ENCODE peak calls at places on chromosome 1, in four cellular contexts. Q, F, V and Z are unnamed samples. For H3K4me1 and H3K36me3, the result is how much of the 10 kb centered on the place peaks cover.

GRCh38 chr1:17516303-17517214 is 22.9 kb upstream of the ARHGEF10L start:
- DNase-seq in Q (no peak), F (no peak), V (no peak), Z (no peak)

GRCh38 chr1:119204169-119204568 is 63.7 kb upstream of the WARS2 start:
- DNase-seq in Q (no peak), F (no peak), V (no peak), Z (no peak)

GRCh38 chr1:206105612-206106011 is 11.6 kb downstream of the AVPR1B start:
- DNase-seq in Q (no peak), F (no peak), V (no peak), Z (no peak)

GRCh38 chr1:36796101-36796590 is 238.2 kb downstream of the GRIK3 start:
- DNase-seq in Q (no peak), F (no peak), V (no peak), Z (no peak)

GRCh38 chr1:223711173-223711572 is 1.2 kb upstream of the CAPN2 start:
- DNase-seq in Q (no peak), F (no peak), V (no peak), Z (no peak)

GRCh38 chr1:21149862-21150432 is 26.8 kb downstream of the EIF4G3 start:
- DNase-seq in Q (peak), F (no peak), V (no peak), Z (no peak)

GRCh38 chr1:78426398-78426797 is 64.4 kb upstream of the PTGFR start:
- DNase-seq in Q (no peak), F (no peak), V (no peak), Z (no peak)

GRCh38 chr1:1431845-1432565 is 3.5 kb upstream of the VWA1 start:
- DNase-seq in Q (peak), F (peak), V (peak), Z (no peak)

GRCh38 chr1:115337633-115338456 is at the start of gene NGF:
- DNase-seq in Q (peak), F (peak), V (no peak), Z (no peak)

GRCh38 chr1:195577748-195578147 is 1030.5 kb downstream of the KCNT2 start:
- DNase-seq in Q (peak), F (no peak), V (no peak), Z (no peak)

GRCh38 chr1:203789966-203790365 is 5.5 kb upstream of the ZBED6 start:
- DNase-seq in Q (no peak), F (no peak), V (no peak), Z (no peak)

GRCh38 chr1:53681647-53682368 is 57.2 kb downstream of the GLIS1 start:
- DNase-seq in Q (peak), F (peak), V (peak), Z (peak)

GRCh38 chr1:15106608-15107007 is 46.9 kb upstream of the TMEM51 start:
- DNase-seq in Q (peak), F (no peak), V (no peak), Z (no peak)

GRCh38 chr1:222754386-222755139 is 17.6 kb downstream of the FAM177B start:
- DNase-seq in Q (no peak), F (peak), V (no peak), Z (no peak)

DNA sequence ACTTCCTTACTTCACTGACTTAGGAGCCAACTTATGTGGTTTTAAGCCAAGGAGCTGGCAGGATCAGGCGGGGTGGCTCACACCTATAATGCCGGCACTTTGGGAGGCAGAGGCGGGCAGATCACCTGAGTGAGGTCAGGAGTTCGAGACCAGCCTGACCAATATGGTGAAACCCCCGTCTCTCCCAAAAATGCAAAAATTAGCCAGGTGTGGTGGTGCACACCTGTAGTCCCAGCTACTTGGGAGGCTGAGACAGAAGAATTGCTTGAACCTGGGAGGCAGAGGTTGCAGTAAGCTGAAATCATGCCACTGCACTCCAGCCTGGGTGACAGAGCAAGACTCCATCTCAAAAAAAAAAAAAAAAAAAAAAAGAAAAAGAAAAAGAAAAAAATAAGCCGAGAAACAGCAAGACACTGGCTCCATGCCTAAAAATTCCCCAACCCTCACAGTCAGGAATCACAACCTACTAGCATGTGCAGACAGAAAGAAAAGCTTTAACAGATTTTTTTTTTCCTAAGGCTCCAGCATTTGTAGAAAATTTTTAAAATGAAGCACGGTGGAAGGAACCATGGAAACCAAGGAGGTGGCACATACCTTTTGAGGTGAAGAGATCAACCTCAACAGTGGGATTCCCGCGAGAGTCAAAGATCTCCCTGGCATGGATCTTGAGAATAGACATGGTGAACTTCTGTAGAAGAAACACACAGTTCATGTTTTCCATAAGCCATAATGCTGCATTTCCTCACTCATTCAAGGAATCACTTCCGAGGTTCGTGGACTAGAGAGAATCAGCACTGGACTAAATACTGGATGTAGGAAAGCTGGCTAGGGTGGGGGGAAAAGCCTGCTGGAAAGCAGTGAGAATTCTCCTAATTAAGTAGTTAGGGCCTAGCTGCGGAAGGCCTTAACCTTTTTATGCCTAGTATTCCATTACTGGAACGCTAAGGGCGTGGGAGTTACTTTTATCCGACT is 4.0 kb downstream of the ENO1 start:
- DNase-seq in Q (no peak), F (no peak), V (no peak), Z (no peak)
- H3K4me1 ChIP-seq in Q (under half), F (half or more), V (under half), Z (half or more)

GRCh38 chr1:61607448-61607847 is 117.5 kb downstream of the TM2D1 start:
- DNase-seq in Q (no peak), F (no peak), V (no peak), Z (no peak)
- H3K27ac ChIP-seq in Q (no peak), F (peak), V (no peak), Z (no peak)

GRCh38 chr1:64595871-64596515 is 126.1 kb downstream of the CACHD1 start:
- DNase-seq in Q (no peak), F (no peak), V (no peak), Z (no peak)

GRCh38 chr1:64597151-64597550 is 127.2 kb downstream of the CACHD1 start:
- DNase-seq in Q (no peak), F (no peak), V (no peak), Z (no peak)

GRCh38 chr1:64598100-64598571 is 128.2 kb downstream of the CACHD1 start:
- DNase-seq in Q (peak), F (no peak), V (no peak), Z (no peak)

DNA sequence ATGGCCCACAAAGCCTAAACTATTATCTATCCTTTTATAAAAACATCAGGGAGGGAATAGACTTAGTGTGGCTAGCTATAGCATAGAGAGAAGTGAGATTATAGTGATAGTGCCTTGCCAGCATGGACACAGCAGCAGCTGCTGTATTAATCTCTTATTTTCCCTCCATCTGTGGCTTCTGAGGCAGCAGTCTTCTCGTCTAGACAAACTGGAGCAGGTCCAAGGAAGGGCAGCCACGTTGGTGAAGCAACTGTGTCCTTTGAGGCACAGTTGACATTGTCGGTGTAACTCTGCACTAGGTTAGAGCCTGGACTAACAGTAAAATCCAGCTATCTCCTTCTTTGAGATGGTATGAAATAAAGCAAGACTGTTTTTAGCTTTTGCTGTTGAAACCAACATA is 131.3 kb downstream of the CACHD1 start:
- DNase-seq in Q (no peak), F (no peak), V (no peak), Z (no peak)
- H3K36me3 ChIP-seq in Q (under half), F (under half), V (under half), Z (under half)

GRCh38 chr1:201502511-201502857 is 4.4 kb downstream of the CSRP1 start:
- DNase-seq in Q (no peak), F (no peak), V (no peak), Z (no peak)

GRCh38 chr1:201504799-201505504 is 2.0 kb downstream of the CSRP1 start:
- DNase-seq in Q (no peak), F (no peak), V (no peak), Z (no peak)

GRCh38 chr1:201505505-201505893 is 1.4 kb downstream of the CSRP1 start:
- DNase-seq in Q (no peak), F (no peak), V (no peak), Z (no peak)

GRCh38 chr1:201503397-201504176 is 3.3 kb downstream of the CSRP1 start:
- DNase-seq in Q (peak), F (no peak), V (no peak), Z (no peak)

DNA sequence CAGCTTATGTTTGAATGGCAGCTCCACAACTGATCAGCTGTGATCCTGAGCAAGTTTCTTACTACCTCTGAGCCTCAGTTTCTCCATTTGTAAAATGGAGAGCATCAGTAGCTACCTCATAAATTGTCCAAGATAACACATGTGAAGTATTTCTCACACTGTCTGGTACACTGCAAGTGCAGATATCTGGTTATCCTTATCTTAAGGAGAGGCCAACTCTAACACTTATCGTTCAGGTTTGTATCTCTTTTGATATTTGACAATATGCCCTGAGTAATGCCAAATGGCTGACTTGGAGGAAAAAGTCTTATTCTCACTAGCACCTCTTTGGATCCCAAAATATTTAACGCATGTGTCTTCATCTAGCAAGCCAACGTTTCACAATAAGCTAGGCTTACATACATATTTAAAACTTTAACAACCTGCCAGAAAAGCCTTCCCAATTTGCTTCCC is 2.7 kb downstream of the CSRP1 start:
- DNase-seq in Q (no peak), F (no peak), V (no peak), Z (no peak)
- H3K4me1 ChIP-seq in Q (under half), F (under half), V (under half), Z (under half)

DNA sequence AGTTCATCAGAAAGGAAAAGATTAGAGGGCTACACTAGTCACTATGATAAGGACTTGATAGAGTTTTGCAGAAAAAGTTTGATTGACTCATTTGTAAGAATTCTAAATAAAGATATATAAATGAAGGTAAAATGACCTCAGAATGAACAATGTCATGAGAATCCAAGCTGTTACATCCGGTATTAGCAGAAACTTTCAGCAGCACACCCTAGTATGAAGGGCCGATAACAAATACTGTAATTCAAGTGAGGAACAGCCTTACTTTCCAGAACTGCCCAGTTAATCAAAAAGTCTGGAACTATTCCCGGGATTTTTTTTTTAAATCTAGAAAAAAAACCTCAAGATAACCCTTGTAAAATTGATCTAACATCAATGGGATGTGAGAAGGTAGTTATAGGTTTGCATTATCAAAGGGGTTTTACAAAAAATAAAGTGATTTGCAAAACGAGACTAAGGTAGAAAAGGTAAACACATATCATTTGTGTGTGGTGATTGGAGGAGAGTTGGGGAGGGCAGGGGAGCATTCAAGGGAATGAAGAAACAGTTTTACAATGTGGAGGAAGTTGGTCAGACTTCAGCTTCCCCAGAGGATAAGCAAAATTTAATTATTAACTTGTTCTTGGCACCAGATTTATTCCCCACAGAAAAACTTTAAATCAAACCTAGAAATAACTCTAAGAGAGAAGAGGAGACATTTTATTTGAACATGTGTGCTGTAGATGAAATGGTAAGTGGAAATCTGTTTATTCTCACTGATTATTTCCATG is 75.9 kb upstream of the VCAM1 start:
- DNase-seq in Q (no peak), F (no peak), V (no peak), Z (no peak)
- H3K27ac ChIP-seq in Q (no peak), F (no peak), V (no peak), Z (no peak)